ENCODE peak calls at places on chromosomes 6 and 20, in ten cellular contexts. W is hepatocyte, O is breast epithelium, S is tibial artery, K is aorta, C is body of pancreas, E is mammary epithelial cell, R is mucosa of descending colon, B is MM.1S, Y is neural progenitor cell. P is an unnamed sample.
A peak's percentile ranks its signal among the peaks of the same experiment; 100 is the strongest.

GRCh38 chr6:49423817-49424216 is 39.2 kb downstream of the MMUT start:
- DNase-seq in Y (no peak), B (no peak), S (no peak), W (peak; percentile 8), K (no peak), R (no peak), C (no peak), E (peak; percentile 10), O (no peak), P (no peak)

GRCh38 chr6:82160255-82160990 is 87.1 kb downstream of the IBTK start:
- DNase-seq in O (no peak), C (no peak), Y (no peak), E (no peak), W (no peak), R (no peak), B (no peak), K (no peak), S (no peak), P (no peak)

GRCh38 chr6:52103661-52104060 is 16.2 kb upstream of the PKHD1 start:
- DNase-seq in C (no peak), R (no peak), S (no peak), Y (no peak), B (no peak), E (no peak), W (no peak), O (no peak), K (no peak), P (no peak)

GRCh38 chr6:25250878-25251277 is 28.3 kb upstream of the CARMIL1 start:
- DNase-seq in K (no peak), W (no peak), E (peak; percentile 97), R (no peak), O (no peak), B (peak; percentile 69), S (no peak), Y (no peak), C (no peak), P (no peak)

GRCh38 chr20:56716806-56717205 is 87.7 kb downstream of the TFAP2C start:
- DNase-seq in C (no peak), B (no peak), O (peak; percentile 86), Y (no peak), W (no peak), K (no peak), S (no peak), R (no peak), E (peak; percentile 77), P (no peak)

GRCh38 chr6:75169689-75170088 is 36.2 kb downstream of the COL12A1 start:
- DNase-seq in O (no peak), Y (no peak), C (no peak), E (no peak), S (no peak), B (no peak), R (no peak), W (no peak), K (no peak), P (no peak)

GRCh38 chr6:129936329-129937165 is 75.4 kb upstream of the TMEM244 start:
- DNase-seq in C (peak; percentile 33), E (peak; percentile 62), Y (peak; percentile 85), O (no peak), S (peak; percentile 38), K (no peak), B (peak; percentile 40), W (peak; percentile 71), R (no peak), P (peak; percentile 89)

GRCh38 chr6:31657406-31658157 is 1.9 kb downstream of the APOM start:
- DNase-seq in W (no peak), B (no peak), O (no peak), C (no peak), E (no peak), K (no peak), R (no peak), Y (no peak), S (no peak), P (no peak)

DNA sequence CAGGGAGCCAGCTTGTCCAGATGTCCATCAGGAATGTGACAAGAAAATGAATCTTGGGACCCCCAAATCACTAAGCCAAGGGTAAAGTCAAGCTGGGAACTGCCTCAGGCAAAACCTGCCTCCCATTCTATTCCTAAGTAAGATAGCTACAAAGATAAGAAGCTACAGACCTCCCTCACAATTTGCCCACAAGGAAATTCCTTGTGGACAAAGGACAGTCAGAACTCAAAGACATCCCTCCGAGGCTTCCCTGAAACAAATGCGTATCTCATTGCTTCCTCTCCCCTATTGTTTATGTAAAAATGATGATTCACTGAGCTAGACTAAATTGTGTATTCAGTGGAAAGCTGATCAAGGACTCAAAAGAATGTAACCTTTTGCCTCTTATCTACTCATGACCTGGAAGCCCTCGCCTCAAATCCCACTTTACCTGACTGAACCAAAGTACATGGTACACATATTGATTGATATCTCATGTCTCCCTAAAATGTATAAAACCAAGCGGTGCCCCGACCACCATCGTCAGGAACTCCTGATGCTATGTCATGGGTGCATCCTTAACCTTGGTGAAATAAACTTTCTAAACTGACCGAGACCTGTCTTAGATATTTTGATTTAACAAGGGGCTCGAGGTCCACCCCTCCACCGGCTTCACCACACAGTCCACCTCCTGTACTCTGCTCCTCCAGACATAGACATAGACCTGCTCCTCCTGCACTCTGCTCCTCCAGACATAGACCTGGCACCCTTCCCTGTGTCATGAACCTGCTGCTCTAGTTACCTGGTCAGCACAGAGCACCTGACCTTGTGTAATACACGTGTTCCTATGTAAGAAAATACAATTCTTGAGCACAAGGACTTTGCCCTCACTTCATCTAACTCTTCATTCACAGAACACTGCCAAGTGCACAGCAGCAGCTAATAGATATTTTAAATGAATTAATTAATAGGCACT is 81.4 kb downstream of the WDR27 start:
- DNase-seq in W (peak; percentile 35), B (no peak), S (no peak), K (no peak), E (peak; percentile 50), Y (no peak), R (no peak), C (no peak), O (no peak), P (peak; percentile 48)
- H3K9me3 ChIP-seq in W (no peaks in the 10 kb centered on the region), B (no peaks in the 10 kb centered on the region), S (no peaks in the 10 kb centered on the region), K (no peaks in the 10 kb centered on the region), E (no peaks in the 10 kb centered on the region), Y (no peaks in the 10 kb centered on the region), R (no peaks in the 10 kb centered on the region), C (no peaks in the 10 kb centered on the region), O (no peaks in the 10 kb centered on the region), P (no peaks in the 10 kb centered on the region)

DNA sequence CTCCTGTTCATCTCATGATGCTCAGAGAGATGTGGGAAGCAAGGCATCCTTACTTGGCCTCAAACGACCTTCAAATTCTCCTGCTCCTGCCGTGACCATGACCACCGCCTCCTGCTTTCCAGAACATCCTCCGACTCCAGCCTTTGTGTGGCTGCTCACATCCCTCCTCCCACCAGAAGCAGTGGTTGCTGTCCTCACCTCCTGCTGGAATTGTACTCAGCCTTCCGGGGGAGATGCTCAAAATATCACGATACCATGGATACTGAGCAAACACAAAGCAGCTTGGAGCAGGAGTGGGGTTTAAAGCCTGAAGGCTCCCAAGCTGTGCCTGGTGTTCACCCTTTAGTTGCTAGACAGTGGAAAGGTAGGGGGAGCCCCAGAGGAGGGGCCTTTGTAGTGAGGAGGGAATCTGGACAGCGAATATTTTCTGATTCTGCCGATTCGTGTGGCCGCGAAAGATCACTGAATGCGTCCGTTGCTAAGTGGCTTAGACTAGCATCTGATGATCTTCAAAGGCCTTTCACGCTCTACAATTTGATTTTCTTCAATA is 9.3 kb upstream of the DUSP22 start:
- DNase-seq in K (no peak), O (no peak), S (no peak), B (no peak), R (no peak), W (no peak), E (no peak), Y (no peak), C (no peak), P (no peak)
- H3K9me3 ChIP-seq in K (no peaks in the 10 kb centered on the region), O (no peaks in the 10 kb centered on the region), S (no peaks in the 10 kb centered on the region), B (no peaks in the 10 kb centered on the region), R (no peaks in the 10 kb centered on the region), W (no peaks in the 10 kb centered on the region), E (no peaks in the 10 kb centered on the region), Y (no peaks in the 10 kb centered on the region), C (no peaks in the 10 kb centered on the region), P (no peaks in the 10 kb centered on the region)

DNA sequence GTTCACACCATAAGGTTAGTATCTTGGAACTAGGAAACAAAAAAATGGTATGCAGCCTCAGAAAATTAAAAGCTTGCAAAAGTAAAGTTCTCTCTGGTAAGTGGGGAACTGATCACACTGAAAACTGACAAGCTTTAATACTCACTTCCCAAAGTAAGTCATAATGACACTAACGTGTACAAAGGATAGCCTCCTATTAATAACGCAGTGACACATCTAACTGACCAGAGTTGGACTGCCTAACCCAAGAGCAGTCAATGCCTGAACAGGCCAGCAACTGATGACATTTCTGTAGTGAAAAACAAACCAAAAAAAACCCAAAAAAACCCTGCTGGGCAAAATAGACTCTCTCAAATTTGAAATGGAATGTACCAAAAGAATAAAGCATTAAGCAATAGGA is 30.7 kb downstream of the CHD6 start:
- DNase-seq in Y (no peak), O (no peak), W (no peak), R (no peak), K (no peak), B (no peak), C (no peak), S (no peak), E (no peak), P (no peak)
- H3K9me3 ChIP-seq in Y (peaks cover 11% of the 10 kb centered on the region), O (peaks cover 9% of the 10 kb centered on the region), W (peaks cover 6% of the 10 kb centered on the region), R (peaks cover 12% of the 10 kb centered on the region), K (no peaks in the 10 kb centered on the region), B (no peaks in the 10 kb centered on the region), C (peaks cover 14% of the 10 kb centered on the region), S (no peaks in the 10 kb centered on the region), E (peaks cover 6% of the 10 kb centered on the region), P (peaks cover 37% of the 10 kb centered on the region)

GRCh38 chr20:30606990-30607389 is 650.5 kb upstream of the DEFB115 start:
- DNase-seq in W (no peak), C (no peak), B (no peak), S (no peak), Y (no peak), O (no peak), R (no peak), K (no peak), E (no peak), P (no peak)

GRCh38 chr20:30602424-30602823 is 655.0 kb upstream of the DEFB115 start:
- DNase-seq in K (no peak), Y (no peak), R (no peak), E (no peak), W (no peak), C (no peak), S (no peak), B (no peak), O (no peak), P (no peak)

GRCh38 chr20:30599990-30600389 is 657.5 kb upstream of the DEFB115 start:
- DNase-seq in C (no peak), S (no peak), E (no peak), O (no peak), K (no peak), Y (no peak), R (no peak), B (no peak), W (no peak), P (no peak)

GRCh38 chr20:30598460-30599230 is 658.8 kb upstream of the DEFB115 start:
- DNase-seq in K (no peak), B (no peak), Y (no peak), E (no peak), O (no peak), R (no peak), C (no peak), S (no peak), W (no peak), P (no peak)

DNA sequence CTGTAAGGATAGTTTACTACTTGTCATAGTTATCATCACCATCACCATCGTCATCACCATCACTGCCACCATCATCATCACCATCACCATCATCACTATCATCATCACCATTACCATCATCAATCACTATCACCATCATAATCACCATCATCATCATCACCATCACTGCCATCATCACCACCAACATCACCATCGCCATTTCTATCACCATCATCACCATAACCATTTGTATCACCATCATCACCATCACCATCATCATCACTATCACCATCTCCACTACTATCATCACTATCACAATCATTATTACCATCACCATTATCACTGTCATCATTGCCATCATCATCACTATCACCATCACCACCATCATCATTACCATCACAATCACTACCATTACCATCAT is 655.5 kb upstream of the DEFB115 start:
- DNase-seq in W (no peak), K (no peak), Y (no peak), O (no peak), S (no peak), R (no peak), B (no peak), E (no peak), C (no peak), P (no peak)
- H3K9me3 ChIP-seq in W (no peaks in the 10 kb centered on the region), K (peaks cover 1% of the 10 kb centered on the region), Y (peaks cover 14% of the 10 kb centered on the region), O (peaks cover 12% of the 10 kb centered on the region), S (no peaks in the 10 kb centered on the region), R (peaks cover 5% of the 10 kb centered on the region), B (no peaks in the 10 kb centered on the region), E (peaks cover 24% of the 10 kb centered on the region), C (no peaks in the 10 kb centered on the region), P (no peaks in the 10 kb centered on the region)